ENCODE peak calls at places on chromosome 5, in six cellular contexts. T is HTR-8/SVneo, A is WTC11, X is AG09309, M is iris pigment epithelial cell, F is RKO. O is an unnamed sample.

GRCh38 chr5:8756498-8757084 is 789.3 kb downstream of the SEMA5A start:
- DNase-seq in X (peak), A (peak), T (peak), F (peak), M (peak), O (no peak)

GRCh38 chr5:68405026-68405684 is 189.6 kb downstream of the PIK3R1 start:
- DNase-seq in X (no peak), A (no peak), T (peak), M (peak), F (peak), O (peak)

GRCh38 chr5:102617857-102618187 is 119.0 kb upstream of the SLCO6A1 start:
- DNase-seq in M (no peak), F (no peak), A (no peak), T (no peak), X (no peak), O (no peak)

GRCh38 chr5:73757421-73757820 is 131.4 kb downstream of the ARHGEF28 start:
- DNase-seq in X (no peak), M (no peak), T (no peak), A (no peak), F (no peak), O (no peak)

GRCh38 chr5:142277796-142278195 is 47.0 kb downstream of the SPRY4 start:
- DNase-seq in X (no peak), F (no peak), M (no peak), A (no peak), T (no peak), O (no peak)

GRCh38 chr5:155004138-155004744 is 9.3 kb upstream of the KIF4B start:
- DNase-seq in M (peak), T (no peak), X (no peak), A (peak), F (peak), O (peak)

GRCh38 chr5:129902806-129903205 is 1.5 kb upstream of the CHSY3 start:
- DNase-seq in X (no peak), M (no peak), A (no peak), T (no peak), F (no peak), O (no peak)

GRCh38 chr5:169706758-169707450 is 69.8 kb downstream of the DOCK2 start:
- DNase-seq in F (no peak), M (peak), X (peak), A (no peak), T (no peak), O (no peak)

GRCh38 chr5:75051217-75051751 is 1.1 kb downstream of the GCNT4 start:
- DNase-seq in T (no peak), X (no peak), M (no peak), F (no peak), A (no peak), O (no peak)

GRCh38 chr5:34674226-34674625 is 18.1 kb downstream of the RAI14 start:
- DNase-seq in A (no peak), F (no peak), T (no peak), M (peak), X (peak), O (no peak)

GRCh38 chr5:10036136-10036535 is 213.6 kb downstream of the ATPSCKMT start:
- DNase-seq in X (no peak), M (peak), T (no peak), F (no peak), A (no peak), O (no peak)

GRCh38 chr5:149381986-149382338 is 2.9 kb upstream of the IL17B start:
- DNase-seq in A (peak), T (peak), M (peak), F (peak), X (no peak), O (peak)

GRCh38 chr5:82031220-82032119 is 59.6 kb downstream of the ATG10 start:
- DNase-seq in A (peak), X (no peak), T (no peak), F (no peak), M (no peak), O (no peak)

GRCh38 chr5:178143901-178144300 is 9.8 kb downstream of the NHP2 start:
- DNase-seq in F (no peak), M (peak), A (no peak), X (no peak), T (no peak), O (no peak)

GRCh38 chr5:134611515-134611914 is 21.1 kb downstream of the SAR1B start:
- DNase-seq in T (no peak), X (no peak), M (no peak), F (no peak), A (no peak), O (no peak)

GRCh38 chr5:54738118-54738972 is 220.8 kb downstream of the SNX18 start:
- DNase-seq in A (no peak), X (no peak), F (peak), T (no peak), M (peak), O (no peak)

GRCh38 chr5:74027732-74028338 is 401.8 kb downstream of the ARHGEF28 start:
- DNase-seq in F (no peak), X (no peak), A (no peak), M (no peak), T (no peak), O (no peak)

GRCh38 chr5:41707853-41708603 is 162.2 kb downstream of the OXCT1 start:
- DNase-seq in M (peak), A (peak), F (peak), X (peak), T (peak), O (peak)

GRCh38 chr5:102069974-102070373 is 226.1 kb downstream of the SLCO4C1 start:
- DNase-seq in M (no peak), T (no peak), F (no peak), X (no peak), A (no peak), O (no peak)

GRCh38 chr5:59067976-59068651 is 485.2 kb downstream of the RAB3C start:
- DNase-seq in M (peak), A (no peak), F (no peak), X (no peak), T (no peak), O (no peak)

GRCh38 chr5:178994580-178995340 is at the start of gene GRM6:
- DNase-seq in T (no peak), X (no peak), F (no peak), A (peak), M (peak), O (no peak)

GRCh38 chr5:93092349-93093105 is 488.5 kb downstream of the NR2F1-AS1 start:
- DNase-seq in T (no peak), M (peak), X (peak), F (peak), A (no peak), O (no peak)

GRCh38 chr5:42168091-42168670 is 243.1 kb downstream of the FBXO4 start:
- DNase-seq in F (no peak), X (no peak), T (no peak), A (peak), M (no peak), O (no peak)

GRCh38 chr5:172637740-172638139 is 3.3 kb upstream of the NEURL1B start:
- DNase-seq in T (no peak), A (no peak), M (no peak), X (no peak), F (no peak), O (no peak)

GRCh38 chr5:158463188-158463587 is 604.2 kb upstream of the CLINT1 start:
- DNase-seq in M (peak), A (no peak), X (no peak), F (no peak), T (no peak), O (no peak)

GRCh38 chr5:42366051-42366450 is 57.2 kb upstream of the GHR start:
- DNase-seq in T (no peak), A (no peak), X (no peak), M (no peak), F (no peak), O (no peak)

GRCh38 chr5:88248094-88248493 is 20.6 kb downstream of the TMEM161B start:
- DNase-seq in M (no peak), F (no peak), A (no peak), T (no peak), X (no peak), O (no peak)

GRCh38 chr5:10227396-10227795 is 22.3 kb downstream of the ATPSCKMT start:
- DNase-seq in F (no peak), M (peak), X (peak), T (no peak), A (no peak), O (no peak)